ENCODE peak calls at places on chromosomes 13 and 19, in four cellular contexts. B is Peyer's patch, M is HAP-1, H is AG04450. R is an unnamed sample. For H3K27me3, the result is how much of the 10 kb centered on the place peaks cover.

GRCh38 chr13:47218611-47219010 is 321.8 kb upstream of the HTR2A start:
- DNase-seq in M (no peak), H (no peak), B (no peak), R (no peak)

GRCh38 chr19:19026299-19026971 is 6.9 kb downstream of the SUGP2 start:
- DNase-seq in B (no peak), M (no peak), H (no peak), R (no peak)

GRCh38 chr13:94667190-94667589 is 45.2 kb downstream of the SOX21 start:
- DNase-seq in H (no peak), B (no peak), M (no peak), R (no peak)

GRCh38 chr13:110536006-110536693 is 25.4 kb downstream of the RAB20 start:
- DNase-seq in H (no peak), M (no peak), B (peak), R (no peak)

GRCh38 chr13:92175330-92175729 is 776.9 kb downstream of the GPC5 start:
- DNase-seq in H (peak), M (peak), B (no peak), R (no peak)

GRCh38 chr13:86445584-86446140 is 646.4 kb upstream of the SLITRK6 start:
- DNase-seq in B (no peak), H (no peak), M (no peak), R (no peak)

GRCh38 chr19:40416918-40417713 is 3.9 kb upstream of the PRX start:
- DNase-seq in B (no peak), M (no peak), H (no peak), R (no peak)

GRCh38 chr13:50910483-50910805 is 853 bp downstream of the RNASEH2B start:
- DNase-seq in H (no peak), B (peak), M (peak), R (no peak)

GRCh38 chr13:44951184-44951583 is 38.1 kb downstream of the NUFIP1 start:
- DNase-seq in H (no peak), M (no peak), B (no peak), R (no peak)

GRCh38 chr19:13164370-13165090 is 14.3 kb downstream of the IER2 start:
- DNase-seq in B (peak), M (peak), H (no peak), R (no peak)

GRCh38 chr19:49488863-49489537 is 1.6 kb downstream of the RPL13A start:
- DNase-seq in H (no peak), B (no peak), M (no peak), R (no peak)

GRCh38 chr13:110492299-110493160 is 69.0 kb downstream of the RAB20 start:
- DNase-seq in M (no peak), B (no peak), H (no peak), R (no peak)

GRCh38 chr13:31092631-31093030 is 69.1 kb downstream of the HSPH1 start:
- DNase-seq in B (no peak), M (no peak), H (no peak), R (no peak)

GRCh38 chr19:16025108-16026101 is 50.9 kb upstream of the TPM4 start:
- DNase-seq in B (no peak), M (no peak), H (peak), R (peak)

GRCh38 chr19:35549174-35549788 is 3.9 kb downstream of the TMEM147 start:
- DNase-seq in M (peak), B (peak), H (no peak), R (no peak)

GRCh38 chr13:94433055-94433947 is 46.2 kb downstream of the DCT start:
- DNase-seq in B (no peak), M (peak), H (no peak), R (no peak)

GRCh38 chr13:79870123-79870522 is 389.2 kb downstream of the NDFIP2 start:
- DNase-seq in H (no peak), M (peak), B (no peak), R (no peak)

GRCh38 chr19:57830071-57830602 is at the start of gene ZNF587B:
- DNase-seq in H (peak), B (peak), M (peak), R (no peak)

GRCh38 chr13:112873851-112874750 is 94.9 kb upstream of the MCF2L start:
- DNase-seq in H (peak), M (peak), B (peak), R (no peak)

GRCh38 chr19:54309811-54310210 is 3.2 kb downstream of the LILRA5 start:
- DNase-seq in B (no peak), H (no peak), M (no peak), R (no peak)

DNA sequence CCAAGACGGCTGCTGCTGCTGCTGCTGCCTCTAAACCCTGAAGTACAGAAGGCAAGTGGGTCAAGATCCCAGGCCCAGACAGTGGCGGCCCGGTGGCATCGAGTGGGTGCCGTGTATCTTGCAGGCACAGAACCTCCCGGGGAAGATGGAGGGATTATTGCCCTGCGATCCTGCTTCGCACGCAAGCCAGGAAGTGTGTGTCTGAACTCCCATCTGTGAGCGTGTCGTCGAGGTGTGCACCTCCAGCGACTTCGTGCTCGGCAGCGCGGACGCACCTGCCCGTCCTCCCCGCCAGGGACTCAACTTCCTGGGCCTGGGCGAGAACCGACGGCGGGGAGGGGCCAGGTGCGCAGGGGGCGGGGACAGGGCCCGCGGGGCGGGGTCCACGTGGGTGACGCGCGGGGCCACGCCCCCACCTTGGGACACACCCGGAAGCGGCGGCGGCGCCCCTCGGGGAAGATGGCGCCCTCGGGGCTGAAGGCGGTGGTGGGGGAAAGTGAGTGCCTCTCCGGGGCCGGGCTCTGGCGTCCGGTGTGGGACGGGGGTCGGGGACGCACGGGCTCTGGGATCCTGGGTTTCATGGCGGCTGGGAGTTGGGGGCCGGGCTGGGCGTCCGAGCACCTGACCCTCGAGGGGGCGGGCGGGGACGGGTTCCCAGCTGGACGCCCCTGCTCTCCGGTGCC is at the start of gene STXBP2:
- DNase-seq in H (no peak), M (no peak), B (peak), R (no peak)
- H3K4me3 ChIP-seq in H (peak), M (peak), B (peak), R (peak)

GRCh38 chr13:82447452-82448030 is 1434.7 kb downstream of the SLITRK1 start:
- DNase-seq in M (no peak), B (no peak), H (no peak), R (no peak)
- H3K27me3 ChIP-seq in M (under half), B (under half), H (under half), R (under half)

DNA sequence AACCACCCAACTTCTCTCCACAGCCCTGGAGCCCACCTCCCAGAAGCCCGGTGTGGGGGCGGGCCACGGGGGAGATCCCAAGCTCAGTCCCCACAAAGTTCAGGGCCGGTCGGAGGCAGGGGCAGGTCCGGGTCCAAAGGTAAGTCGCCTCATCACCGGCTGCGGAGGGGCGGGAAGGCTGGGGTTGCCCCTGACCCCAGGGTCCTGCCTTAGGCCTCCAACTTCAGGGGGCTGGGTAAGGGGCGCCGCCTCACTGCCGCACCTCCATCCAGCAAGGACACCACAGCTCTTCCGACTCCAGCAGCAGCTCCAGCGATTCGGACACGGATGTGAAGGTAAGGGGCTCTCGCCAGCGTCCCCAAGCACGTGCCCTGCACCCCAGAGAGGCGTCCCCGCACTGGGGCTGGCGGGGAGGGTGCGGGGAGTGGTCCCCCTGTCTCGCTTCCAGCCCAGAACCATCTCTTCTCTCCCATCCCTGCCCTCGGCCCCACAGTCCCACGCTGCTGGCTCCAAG is 358 bp downstream of the C19orf33 start:
- DNase-seq in M (no peak), H (no peak), B (no peak), R (no peak)
- H3K4me3 ChIP-seq in M (no peak), H (no peak), B (no peak), R (no peak)

DNA sequence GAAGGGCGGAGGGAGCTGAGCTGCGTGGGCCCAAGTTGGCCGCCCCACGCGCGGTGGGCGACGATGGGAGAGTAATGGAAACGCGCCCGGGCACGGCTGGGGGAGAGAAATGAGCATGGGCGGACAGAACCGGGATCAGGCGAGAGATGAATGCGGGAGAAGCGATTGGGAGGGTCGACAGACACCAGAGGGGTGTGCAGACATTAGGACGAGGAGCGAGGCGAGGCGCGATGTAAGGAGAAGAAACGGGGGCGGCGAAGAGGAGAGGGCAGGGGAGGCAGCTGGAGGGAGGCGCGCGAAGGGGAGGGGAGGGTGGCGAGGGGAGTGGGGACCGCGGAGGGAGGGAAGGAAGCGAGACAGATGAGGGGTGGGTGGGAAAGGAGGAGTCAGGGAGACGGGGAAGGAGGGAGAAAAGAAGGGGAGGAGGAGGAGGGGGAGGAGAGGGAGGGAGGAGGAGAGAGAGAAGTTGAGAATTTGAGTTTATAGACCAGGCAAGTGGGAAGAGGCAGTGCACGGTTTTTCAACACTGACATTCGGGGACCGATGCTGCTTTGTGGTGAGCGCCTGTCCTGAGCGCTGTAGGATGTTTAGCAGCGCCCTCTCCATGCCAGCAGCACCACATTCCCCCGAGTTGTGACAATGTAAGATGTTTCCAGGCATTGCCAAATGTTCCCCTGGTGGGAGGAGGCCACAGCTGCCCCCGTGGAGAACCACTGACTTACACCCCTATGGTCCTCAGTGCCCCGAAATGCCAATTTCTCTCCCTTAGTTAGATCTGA is at the start of gene SHISA7:
- DNase-seq in B (no peak), H (no peak), M (no peak), R (no peak)
- H3K27me3 ChIP-seq in B (under half), H (half or more), M (half or more), R (under half)

GRCh38 chr19:17749912-17750317 is 1.4 kb upstream of the FCHO1 start:
- DNase-seq in M (no peak), B (no peak), H (no peak), R (no peak)

GRCh38 chr19:17751912-17752273 is 616 bp downstream of the FCHO1 start:
- DNase-seq in M (no peak), H (no peak), B (no peak), R (no peak)

GRCh38 chr19:17752865-17753639 is 1.8 kb downstream of the FCHO1 start:
- DNase-seq in M (no peak), H (no peak), B (no peak), R (no peak)

GRCh38 chr19:17748884-17749638 is 2.2 kb upstream of the FCHO1 start:
- DNase-seq in H (no peak), B (no peak), M (no peak), R (no peak)

GRCh38 chr19:17751103-17751911 is at the start of gene FCHO1:
- DNase-seq in H (no peak), M (no peak), B (peak), R (no peak)
- H3K4me3 ChIP-seq in H (no peak), M (no peak), B (peak), R (no peak)

DNA sequence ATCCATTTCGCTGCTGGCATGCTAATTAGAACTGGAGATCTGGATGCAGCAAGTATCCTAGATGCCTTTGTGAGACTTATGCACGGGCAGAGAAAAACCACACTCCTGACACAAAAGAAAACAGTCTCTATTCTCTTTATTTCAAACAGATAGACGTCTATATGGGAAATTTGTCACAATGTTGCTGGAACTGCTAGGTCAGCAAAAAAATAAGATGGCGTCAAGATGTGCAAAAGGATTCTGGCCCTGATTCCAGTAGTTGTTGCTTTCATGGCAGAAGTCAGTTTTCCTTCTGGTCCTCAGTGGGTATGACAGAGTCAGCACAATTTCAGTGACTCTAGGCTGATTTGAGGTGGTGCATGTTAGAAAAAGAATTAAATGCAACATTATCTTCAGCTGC is 1068.0 kb downstream of the SLITRK5 start:
- DNase-seq in M (no peak), B (no peak), H (no peak), R (no peak)
- H3K27me3 ChIP-seq in M (under half), B (under half), H (under half), R (under half)

GRCh38 chr19:45501730-45502014 is 3.4 kb downstream of the PPM1N start:
- DNase-seq in M (no peak), H (no peak), B (no peak), R (no peak)
- H3K4me3 ChIP-seq in M (no peak), H (no peak), B (no peak), R (no peak)

DNA sequence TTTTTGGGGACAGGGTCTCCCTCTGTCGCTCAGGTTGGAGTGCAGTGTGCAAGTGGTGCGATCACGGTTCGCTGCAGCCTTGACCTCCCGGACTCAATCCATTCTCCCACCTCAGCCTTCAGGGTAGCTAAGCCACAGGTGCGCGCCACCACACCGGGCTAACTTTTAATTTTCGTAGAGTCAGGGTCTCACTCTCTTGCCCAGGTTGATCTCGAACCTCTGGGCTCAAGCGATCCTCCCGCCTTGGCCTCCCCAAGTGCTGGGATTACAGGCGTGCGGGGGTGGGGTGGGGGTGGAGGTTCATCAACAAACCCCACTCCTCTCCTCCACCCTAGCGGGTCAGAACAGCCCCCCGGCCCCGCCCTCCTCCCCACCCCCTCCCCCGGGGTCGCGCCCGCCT is 5.4 kb downstream of the NXNL1 start:
- DNase-seq in H (no peak), B (no peak), M (no peak), R (no peak)
- H3K27me3 ChIP-seq in H (under half), B (under half), M (under half), R (under half)

DNA sequence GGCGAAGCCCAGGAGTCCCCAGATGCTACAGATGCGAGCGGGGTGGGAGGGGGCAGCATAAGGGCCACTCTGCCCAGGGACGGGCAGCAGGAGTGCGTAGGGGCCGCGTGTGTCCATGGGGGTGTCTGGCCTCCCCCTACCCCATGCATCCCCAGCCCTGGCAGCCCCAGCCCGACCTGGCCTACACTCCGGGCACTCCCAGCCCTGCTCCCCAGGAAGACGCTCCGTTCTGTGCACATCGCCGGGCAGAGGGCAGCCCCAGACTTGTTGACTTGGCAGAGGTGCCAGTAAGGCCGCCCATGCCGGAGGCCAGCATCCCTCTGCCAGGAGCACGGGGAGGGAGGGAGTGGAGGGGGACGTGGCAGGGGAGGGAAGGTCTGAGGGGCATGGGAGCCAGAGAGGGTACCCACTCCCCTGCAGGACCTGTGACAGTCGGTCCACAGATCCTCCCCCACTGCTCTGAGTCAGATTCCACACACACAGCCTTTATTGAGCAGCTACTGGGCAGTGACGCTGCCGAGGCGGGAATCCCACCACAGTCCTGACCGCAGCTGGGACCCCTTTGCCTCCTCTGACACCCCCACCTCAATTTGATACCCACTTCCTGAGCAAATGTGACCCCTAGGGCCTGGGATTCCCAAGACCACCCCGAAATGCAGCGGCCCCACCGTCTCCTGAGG is 1.8 kb upstream of the NKPD1 start:
- DNase-seq in H (no peak), M (no peak), B (no peak), R (no peak)
- H3K4me3 ChIP-seq in H (no peak), M (no peak), B (no peak), R (no peak)

DNA sequence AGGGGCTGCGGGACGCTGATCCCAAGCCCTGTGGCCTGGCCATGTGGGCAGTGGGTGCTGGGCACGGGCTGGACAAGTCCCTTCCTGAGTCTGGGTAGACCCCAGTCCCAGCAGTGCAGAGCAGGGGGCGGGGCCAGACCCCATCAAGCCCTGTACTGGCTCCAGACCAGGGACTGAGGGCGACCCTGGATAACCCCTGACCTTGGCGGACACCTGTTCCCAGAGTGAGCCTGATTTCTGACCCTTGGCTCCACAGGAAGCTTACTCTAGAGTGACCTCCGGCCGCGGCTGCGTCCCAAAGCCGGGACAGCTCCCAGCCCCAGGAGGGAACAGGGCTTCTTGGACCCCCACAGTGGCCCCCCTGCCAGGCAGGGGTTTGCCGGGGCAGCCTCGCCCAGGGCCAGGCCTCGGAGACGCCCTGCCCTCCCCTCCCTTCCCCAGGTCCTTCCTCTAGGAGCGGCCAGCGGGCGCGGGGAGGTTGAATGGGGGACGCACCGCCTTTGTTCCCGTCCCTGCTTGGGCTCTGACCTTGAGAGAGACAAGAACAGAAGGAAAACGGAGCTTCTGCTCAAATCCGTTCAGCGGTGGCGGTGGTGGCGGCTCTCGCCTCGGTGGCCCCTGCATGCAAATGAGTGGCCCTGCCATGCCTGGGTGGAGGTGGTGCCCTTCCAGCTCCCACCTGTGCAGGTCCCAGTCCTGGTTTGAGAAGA is 2.3 kb upstream of the EFNA2 start:
- DNase-seq in B (no peak), M (no peak), H (no peak), R (no peak)
- H3K27me3 ChIP-seq in B (under half), M (under half), H (under half), R (under half)

R was measured in BJ.